ENCODE peak calls at places on chromosomes 4 and X, in nine cellular contexts. V is fibroblast of lung; W is stimulated activated CD8-positive, alpha-beta memory T cell treated with anti-CD3 and anti-CD28 coated beads, Interleukin-4, amount 100 ng/mL, for 48 hours; F is hippocampal formation; N is iPS DF 6.9; I is AG10803; S is NCI-H1092 treated with DMSO at 0.1 percent for 48 hours; E is NCI-H1694; U is NT2/D1. H is an unnamed sample.
A peak's percentile ranks its signal among the peaks of the same experiment; 100 is the strongest.

GRCh38 chrX:386768-387575 is at the start of gene PPP2R3B:
- DNase-seq in V (peak; percentile 95), W (peak; percentile 98), F (no peak), N (peak; percentile 96), I (peak; percentile 97), S (no peak), E (no peak), U (peak; percentile 97), H (peak; percentile 99)

GRCh38 chrX:35439692-35440091 is 358.4 kb upstream of the MAGEB16 start:
- DNase-seq in V (no peak), W (no peak), F (no peak), N (no peak), I (no peak), S (no peak), E (no peak), U (no peak), H (no peak)

GRCh38 chr4:1731180-1731579 is 9.9 kb downstream of the TACC3 start:
- DNase-seq in V (peak; percentile 77), W (no peak), F (no peak), N (no peak), I (no peak), S (no peak), E (no peak), U (no peak), H (peak; percentile 50)

GRCh38 chr4:152572417-152573086 is 36.7 kb upstream of the FBXW7 start:
- DNase-seq in V (peak; percentile 75), W (no peak), F (no peak), N (no peak), I (peak; percentile 15), S (no peak), E (no peak), U (no peak), H (no peak)

GRCh38 chr4:14700544-14700943 is 301.7 kb upstream of the CPEB2 start:
- DNase-seq in V (no peak), W (no peak), F (no peak), N (no peak), I (no peak), S (no peak), E (no peak), U (no peak), H (no peak)

GRCh38 chr4:153371835-153372234 is 27.3 kb downstream of the MND1 start:
- DNase-seq in V (no peak), W (no peak), F (no peak), N (no peak), I (no peak), S (no peak), E (no peak), U (no peak), H (peak; percentile 25)

GRCh38 chr4:139682309-139683210 is 16.9 kb downstream of the MGST2 start:
- DNase-seq in V (no peak), W (no peak), F (no peak), N (no peak), I (peak; percentile 8), S (no peak), E (no peak), U (no peak), H (no peak)

GRCh38 chr4:86092684-86093083 is 267.2 kb downstream of the MAPK10 start:
- DNase-seq in V (peak; percentile 87), W (no peak), F (no peak), N (no peak), I (peak; percentile 81), S (no peak), E (no peak), U (no peak), H (no peak)

GRCh38 chr4:86302242-86302641 is 57.6 kb downstream of the MAPK10 start:
- DNase-seq in V (peak; percentile 94), W (no peak), F (peak; percentile 43), N (no peak), I (peak; percentile 50), S (peak; percentile 89), E (no peak), U (no peak), H (no peak)

GRCh38 chr4:4428966-4429875 is 42.3 kb downstream of the NSG1 start:
- DNase-seq in V (no peak), W (peak; percentile 5), F (no peak), N (no peak), I (no peak), S (no peak), E (peak; percentile 4), U (no peak), H (no peak)

GRCh38 chr4:7041851-7042696 is 1.1 kb upstream of the TADA2B start:
- DNase-seq in V (peak; percentile 60), W (peak; percentile 46), F (no peak), N (no peak), I (no peak), S (peak; percentile 49), E (no peak), U (no peak), H (peak; percentile 53)

GRCh38 chr4:95092762-95093161 is 335.0 kb downstream of the BMPR1B start:
- DNase-seq in V (peak; percentile 3), W (no peak), F (no peak), N (no peak), I (no peak), S (peak; percentile 33), E (no peak), U (no peak), H (no peak)

GRCh38 chr4:107130157-107130556 is 94.0 kb upstream of the DKK2 start:
- DNase-seq in V (peak; percentile 32), W (no peak), F (no peak), N (no peak), I (no peak), S (no peak), E (no peak), U (no peak), H (no peak)

GRCh38 chr4:112747035-112747434 is 110.1 kb downstream of the LARP7 start:
- DNase-seq in V (no peak), W (no peak), F (no peak), N (no peak), I (no peak), S (no peak), E (no peak), U (peak; percentile 66), H (no peak)

GRCh38 chrX:118392726-118393125 is 46.8 kb downstream of the WDR44 start:
- DNase-seq in V (peak; percentile 20), W (no peak), F (no peak), N (no peak), I (peak; percentile 49), S (no peak), E (no peak), U (no peak), H (no peak)

GRCh38 chr4:149933883-149934282 is 118.2 kb upstream of the IQCM start:
- DNase-seq in V (peak; percentile 59), W (no peak), F (no peak), N (no peak), I (peak; percentile 77), S (no peak), E (no peak), U (no peak), H (no peak)

GRCh38 chrX:130024127-130024526 is 41.7 kb downstream of the BCORL1 start:
- DNase-seq in V (peak; percentile 13), W (peak; percentile 79), F (peak; percentile 30), N (peak; percentile 45), I (peak; percentile 64), S (no peak), E (no peak), U (peak; percentile 15), H (peak; percentile 83)

GRCh38 chr4:22427676-22428075 is 88.2 kb downstream of the ADGRA3 start:
- DNase-seq in V (no peak), W (no peak), F (no peak), N (no peak), I (no peak), S (peak; percentile 70), E (no peak), U (no peak), H (no peak)